ENCODE peak calls at places on chromosomes 13 and 19, in four cellular contexts. G is choroid plexus epithelial cell, H is fibroblast of pulmonary artery, I is hepatocyte. C is an unnamed sample.

GRCh38 chr13:95301135-95301946 is at the start of gene ABCC4:
- DNase-seq in G (peak; percentile 59), H (peak; percentile 73), I (peak; percentile 90), C (peak; percentile 72)

GRCh38 chr13:42075517-42075916 is 27.1 kb downstream of the DGKH start:
- DNase-seq in G (no peak), H (no peak), I (no peak), C (no peak)

GRCh38 chr19:18846862-18847515 is 15.2 kb downstream of the UPF1 start:
- DNase-seq in G (peak; percentile 85), H (peak; percentile 83), I (peak; percentile 89), C (peak; percentile 88)

GRCh38 chr19:17835182-17836006 is 12.4 kb downstream of the JAK3 start:
- DNase-seq in G (no peak), H (peak; percentile 14), I (no peak), C (no peak)

GRCh38 chr19:33192010-33192409 is 2.1 kb upstream of the LRP3 start:
- DNase-seq in G (no peak), H (no peak), I (no peak), C (no peak)

GRCh38 chr13:24670927-24671326 is 9.3 kb upstream of the ATP12A start:
- DNase-seq in G (peak; percentile 20), H (peak; percentile 18), I (peak; percentile 64), C (no peak)

GRCh38 chr19:17933414-17934129 is 757 bp downstream of the CCDC124 start:
- DNase-seq in G (peak; percentile 54), H (peak; percentile 23), I (peak; percentile 23), C (peak; percentile 40)

GRCh38 chr19:36151144-36152051 is 849 bp downstream of the COX7A1 start:
- DNase-seq in G (peak; percentile 20), H (peak; percentile 17), I (no peak), C (no peak)

GRCh38 chr13:42548731-42549554 is 25.0 kb upstream of the TNFSF11 start:
- DNase-seq in G (peak; percentile 93), H (peak; percentile 45), I (no peak), C (no peak)

GRCh38 chr13:28339419-28339818 is 155.5 kb downstream of the FLT1 start:
- DNase-seq in G (peak; percentile 57), H (peak; percentile 42), I (no peak), C (peak; percentile 39)

GRCh38 chr13:114035583-114036501 is 62.0 kb upstream of the C13orf46 start:
- DNase-seq in G (peak; percentile 65), H (peak; percentile 20), I (peak; percentile 28), C (peak; percentile 40)

GRCh38 chr13:21031594-21031993 is 29.8 kb downstream of the LATS2 start:
- DNase-seq in G (no peak), H (no peak), I (no peak), C (no peak)

GRCh38 chr13:59477011-59477410 is 686.7 kb downstream of the DIAPH3 start:
- DNase-seq in G (peak; percentile 35), H (no peak), I (no peak), C (no peak)

GRCh38 chr19:28960986-28961705 is 251.8 kb downstream of the UQCRFS1 start:
- DNase-seq in G (peak; percentile 47), H (peak; percentile 55), I (no peak), C (peak; percentile 77)

GRCh38 chr19:39543477-39543857 is 3.5 kb upstream of the EID2 start:
- DNase-seq in G (no peak), H (no peak), I (no peak), C (no peak)

GRCh38 chr19:7534531-7534980 is 961 bp upstream of the PNPLA6 start:
- DNase-seq in G (peak; percentile 70), H (peak; percentile 76), I (peak; percentile 85), C (peak; percentile 81)

GRCh38 chr19:49432141-49433073 is 7.2 kb downstream of the GFY start:
- DNase-seq in G (no peak), H (no peak), I (no peak), C (no peak)

GRCh38 chr19:10195199-10195519 is 406 bp upstream of the DNMT1 start:
- DNase-seq in G (no peak), H (no peak), I (no peak), C (no peak)

GRCh38 chr19:10110076-10110971 is 1.2 kb upstream of the P2RY11 start:
- DNase-seq in G (no peak), H (no peak), I (no peak), C (no peak)

GRCh38 chr13:110525328-110526319 is 35.9 kb downstream of the RAB20 start:
- DNase-seq in G (no peak), H (no peak), I (no peak), C (no peak)

GRCh38 chr19:5958074-5958850 is 19.7 kb downstream of the RANBP3 start:
- DNase-seq in G (no peak), H (no peak), I (no peak), C (no peak)

GRCh38 chr13:27830010-27830409 is 37.7 kb downstream of the GSX1 start:
- DNase-seq in G (peak; percentile 18), H (peak; percentile 30), I (peak; percentile 82), C (peak; percentile 24)

GRCh38 chr13:78631077-78631476 is 27.7 kb upstream of the POU4F1 start:
- DNase-seq in G (no peak), H (no peak), I (peak; percentile 19), C (no peak)

GRCh38 chr13:95987841-95988240 is 65.4 kb downstream of the UGGT2 start:
- DNase-seq in G (no peak), H (no peak), I (no peak), C (no peak)

GRCh38 chr13:66341038-66341437 is 889.1 kb downstream of the PCDH9 start:
- DNase-seq in G (no peak), H (no peak), I (no peak), C (no peak)

GRCh38 chr19:18428837-18429674 is 8.9 kb downstream of the ISYNA1 start:
- DNase-seq in G (peak; percentile 96), H (peak; percentile 71), I (peak; percentile 93), C (peak; percentile 78)

GRCh38 chr13:100710176-100710575 is 35.6 kb upstream of the TMTC4 start:
- DNase-seq in G (no peak), H (no peak), I (no peak), C (no peak)

GRCh38 chr19:58518261-58519086 is 1.1 kb downstream of the ZBTB45 start:
- DNase-seq in G (no peak), H (no peak), I (no peak), C (no peak)

DNA sequence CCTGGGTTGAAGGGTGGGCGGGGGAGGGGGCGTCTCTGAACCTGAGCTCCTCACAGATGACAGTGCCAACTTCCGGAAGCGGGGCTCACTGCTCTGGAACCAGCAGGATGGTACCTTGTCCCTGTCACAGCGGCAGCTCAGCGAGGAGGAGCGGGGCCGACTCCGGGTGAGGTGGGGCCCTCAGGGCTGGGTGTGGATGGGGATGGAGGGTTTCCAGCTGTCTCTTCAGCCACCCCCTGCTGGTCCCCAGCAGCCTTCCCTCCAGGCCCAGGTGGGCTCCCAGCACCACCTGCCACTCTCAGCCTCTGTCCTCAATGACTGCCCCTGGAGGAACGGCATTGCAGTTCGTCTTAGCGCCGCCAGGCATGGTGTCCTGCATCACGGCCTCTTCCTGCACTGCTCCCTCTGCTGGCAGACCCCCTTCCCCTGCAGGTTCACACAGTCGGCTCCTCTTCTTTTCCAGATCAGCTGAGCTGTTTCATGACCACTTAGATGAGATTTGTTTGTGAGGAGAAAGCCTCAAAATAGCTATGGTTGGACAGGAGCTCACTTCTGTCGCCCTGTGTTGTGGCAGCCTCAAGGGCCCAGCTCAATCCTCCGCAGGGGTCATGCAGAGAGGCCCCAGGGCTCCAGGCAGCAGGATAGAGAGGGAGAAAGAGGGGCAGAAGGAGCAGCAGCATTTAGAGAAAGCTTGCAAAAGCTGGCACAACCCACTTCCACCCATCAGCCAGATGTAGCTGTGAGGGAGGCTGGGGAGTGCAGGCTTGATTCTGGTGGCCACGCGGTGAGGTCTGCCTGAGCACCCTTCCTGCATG is 2.5 kb upstream of the GARIN5A start:
- DNase-seq in G (peak; percentile 63), H (peak; percentile 52), I (no peak), C (peak; percentile 48)
- TF ChIP-seq CTCF in G (peak; percentile 77), H (peak; percentile 62), I (peak; percentile 33), C (peak; percentile 72)

GRCh38 chr13:75135325-75135825 is 346.6 kb downstream of the TBC1D4 start:
- DNase-seq in G (peak; percentile 98), H (peak; percentile 98), I (peak; percentile 6), C (peak; percentile 95)

GRCh38 chr13:75136151-75136550 is 345.8 kb downstream of the TBC1D4 start:
- DNase-seq in G (peak; percentile 15), H (no peak), I (no peak), C (no peak)

GRCh38 chr13:75137911-75138571 is 343.9 kb downstream of the TBC1D4 start:
- DNase-seq in G (peak; percentile 23), H (peak; percentile 19), I (no peak), C (peak; percentile 29)

DNA sequence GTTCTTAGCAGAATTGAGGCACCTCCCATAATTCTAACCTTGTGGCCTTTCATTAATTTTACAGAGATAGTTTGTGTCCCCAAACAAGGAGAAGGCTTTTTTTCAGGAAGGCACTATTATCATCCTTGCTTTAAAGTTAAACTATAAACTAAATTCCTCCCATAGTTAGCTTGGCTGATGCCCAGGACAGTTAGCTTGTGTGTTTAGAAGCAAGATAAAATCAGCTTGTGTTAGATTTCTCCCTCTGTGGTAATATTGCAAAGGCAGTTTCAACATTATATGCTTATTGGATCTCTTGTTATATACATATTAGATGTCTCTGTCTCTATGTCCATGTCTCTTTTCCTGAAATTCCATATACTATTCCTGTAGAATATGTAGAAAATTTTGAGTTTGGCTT is 342.7 kb downstream of the TBC1D4 start:
- DNase-seq in G (peak; percentile 85), H (peak; percentile 44), I (no peak), C (peak; percentile 24)
- H3K4me3 ChIP-seq in G (no peak overlapping the region), H (no peak overlapping the region), I (no peak overlapping the region), C (no peak overlapping the region)

DNA sequence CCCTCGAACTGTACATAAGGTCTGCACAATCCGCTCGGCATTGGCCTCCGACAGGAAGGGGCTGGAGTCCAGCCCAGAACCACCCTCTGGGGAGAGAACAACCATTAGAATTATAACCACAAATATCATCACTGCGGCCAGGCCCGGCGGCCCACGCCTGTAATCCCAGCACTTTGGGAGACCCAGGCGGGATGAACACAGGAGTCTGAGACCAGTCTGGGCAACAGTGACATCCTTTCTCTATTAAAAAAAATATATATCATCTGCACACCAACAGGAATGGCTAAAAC is 11.4 kb downstream of the COQ8B start:
- DNase-seq in G (no peak), H (no peak), I (no peak), C (no peak)
- TF ChIP-seq CTCF in G (no peak), H (no peak), I (no peak), C (no peak)

GRCh38 chr19:45136507-45137178 is 24.1 kb downstream of the NKPD1 start:
- DNase-seq in G (no peak), H (no peak), I (no peak), C (no peak)
- H3K4me3 ChIP-seq in G (no peak overlapping the region), H (no peak overlapping the region), I (no peak overlapping the region), C (no peak overlapping the region)

DNA sequence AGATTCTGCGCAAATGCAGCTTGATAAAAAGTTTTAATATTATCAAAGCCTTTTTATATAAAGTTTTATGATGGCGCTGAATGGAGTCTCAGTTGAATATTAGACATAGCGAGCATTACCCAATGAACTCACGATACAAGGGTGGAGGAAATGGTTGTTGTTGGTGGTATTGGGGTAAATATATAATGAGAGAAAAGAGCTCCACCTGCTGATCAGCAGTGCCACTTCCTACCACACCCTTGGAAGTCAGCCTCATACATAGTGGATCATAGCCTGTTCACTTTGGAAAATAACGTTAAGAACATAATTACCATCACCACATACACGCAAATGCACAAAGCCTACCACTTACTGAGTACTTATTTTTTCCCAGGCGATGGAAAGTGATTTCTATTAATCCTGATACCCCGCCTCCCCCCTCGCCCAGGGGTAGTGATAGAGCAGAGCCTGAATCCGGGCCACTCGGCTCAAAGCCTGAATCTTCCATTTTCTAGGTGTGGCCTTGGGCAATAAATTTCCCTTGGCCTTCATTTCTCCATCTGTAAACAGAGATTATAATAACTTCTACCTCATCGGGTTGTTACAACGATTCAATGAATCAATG is 358.3 kb downstream of the KLF5 start:
- DNase-seq in G (peak; percentile 52), H (no peak), I (no peak), C (peak; percentile 4)
- TF ChIP-seq CTCF in G (peak; percentile 61), H (peak; percentile 9), I (peak; percentile 11), C (no peak)

GRCh38 chr19:1929051-1929742 is 11.8 kb upstream of the CSNK1G2 start:
- DNase-seq in G (peak; percentile 72), H (peak; percentile 74), I (peak; percentile 91), C (peak; percentile 60)
- H3K4me3 ChIP-seq in G (peak overlapping the region; percentile 45), H (peak overlapping the region; percentile 38), I (no peak overlapping the region), C (peak overlapping the region; percentile 51)

C was measured in AG10803.